ENCODE peak calls at places on chromosomes 11 and 22, in five cellular contexts. P, J, S, L and Z are unnamed samples.
A peak's percentile ranks its signal among the peaks of the same experiment; 100 is the strongest.

GRCh38 chr11:1444823-1445422 is 41.7 kb downstream of the MOB2 start:
- DNase-seq in P (no peak), S (no peak), L (no peak), J (no peak), Z (no peak)

GRCh38 chr11:94511932-94512781 is at the start of gene C11orf97:
- DNase-seq in L (no peak), S (no peak), J (peak; percentile 11), P (peak; percentile 26), Z (peak; percentile 27)

GRCh38 chr11:86629070-86629706 is 43.2 kb downstream of the ME3 start:
- DNase-seq in L (no peak), S (no peak), P (peak; percentile 84), J (no peak), Z (no peak)

GRCh38 chr11:124896821-124897391 is 759 bp downstream of the ROBO4 start:
- DNase-seq in P (peak; percentile 61), L (peak; percentile 51), J (no peak), S (peak; percentile 44), Z (no peak)

GRCh38 chr11:10038916-10039315 is 255.1 kb downstream of the SBF2 start:
- DNase-seq in P (peak; percentile 37), J (no peak), S (no peak), L (no peak), Z (peak; percentile 51)

GRCh38 chr11:1834132-1834610 is 619 bp upstream of the SYT8 start:
- DNase-seq in S (peak; percentile 32), P (no peak), J (no peak), L (no peak), Z (no peak)

GRCh38 chr11:64406221-64406946 is 47.4 kb downstream of the RPS6KA4 start:
- DNase-seq in P (no peak), S (no peak), L (no peak), J (no peak), Z (no peak)

GRCh38 chr11:128757886-128758612 is 64.2 kb downstream of the FLI1 start:
- DNase-seq in L (no peak), S (no peak), J (no peak), P (no peak), Z (no peak)

GRCh38 chr11:112265659-112266409 is 5.2 kb upstream of the PLET1 start:
- DNase-seq in J (no peak), S (no peak), P (no peak), L (no peak), Z (no peak)

GRCh38 chr22:40426671-40427070 is 56.3 kb downstream of the SGSM3 start:
- DNase-seq in S (peak; percentile 41), P (peak; percentile 63), L (no peak), J (no peak), Z (peak; percentile 23)

GRCh38 chr22:24380220-24381218 is 46.9 kb upstream of the ADORA2A start:
- DNase-seq in S (no peak), L (no peak), J (no peak), P (no peak), Z (no peak)

GRCh38 chr11:34346551-34346950 is 11.3 kb downstream of the ABTB2 start:
- DNase-seq in L (no peak), S (peak; percentile 77), J (no peak), P (peak; percentile 54), Z (peak; percentile 64)

GRCh38 chr11:123439616-123440015 is 9.5 kb downstream of the GRAMD1B start:
- DNase-seq in J (no peak), L (no peak), P (no peak), S (no peak), Z (peak; percentile 20)

GRCh38 chr22:24961217-24961844 is 8.8 kb downstream of the KIAA1671 start:
- DNase-seq in P (no peak), L (no peak), J (no peak), S (no peak), Z (no peak)

GRCh38 chr11:18492888-18493287 is 33.9 kb downstream of the TSG101 start:
- DNase-seq in S (no peak), L (no peak), P (peak; percentile 2), J (no peak), Z (no peak)

GRCh38 chr11:123725995-123726655 is 15.3 kb downstream of the ZNF202 start:
- DNase-seq in L (no peak), S (no peak), P (no peak), J (no peak), Z (no peak)

GRCh38 chr11:113664069-113664980 is 41.8 kb downstream of the TMPRSS5 start:
- DNase-seq in P (peak; percentile 38), L (no peak), J (no peak), S (peak; percentile 86), Z (peak; percentile 79)

GRCh38 chr11:118621071-118621815 is 13.8 kb downstream of the PHLDB1 start:
- DNase-seq in S (peak; percentile 86), L (peak; percentile 64), J (no peak), P (peak; percentile 79), Z (peak; percentile 89)

GRCh38 chr11:67374571-67375276 is 1.3 kb upstream of the CLCF1 start:
- DNase-seq in L (no peak), P (peak; percentile 51), J (no peak), S (peak; percentile 63), Z (no peak)

GRCh38 chr11:83172551-83172950 is 15.6 kb downstream of the PCF11 start:
- DNase-seq in J (no peak), L (no peak), S (no peak), P (no peak), Z (no peak)

GRCh38 chr11:1838077-1838425 is 730 bp upstream of the TNNI2 start:
- DNase-seq in L (no peak), P (no peak), J (no peak), S (no peak), Z (no peak)

GRCh38 chr11:119019996-119020395 is 1.4 kb downstream of the TRAPPC4 start:
- DNase-seq in P (no peak), L (no peak), J (no peak), S (no peak), Z (no peak)